ENCODE peak calls at places on chromosomes 1 and 21, in seven cellular contexts. H is GM12878, E is suprapubic skin, S is tibial nerve, L is transverse colon, F is ovary, N is A549. Z is an unnamed sample.
A peak's percentile ranks its signal among the peaks of the same experiment; 100 is the strongest.

GRCh38 chr21:17679002-17679600 is 66.4 kb upstream of the BTG3 start:
- DNase-seq in H (peak; percentile 48), L (no peak), S (peak; percentile 24), E (no peak), N (peak; percentile 14), F (no peak), Z (peak; percentile 56)

GRCh38 chr1:236320671-236321070 is 38.9 kb upstream of the ERO1B start:
- DNase-seq in H (no peak), E (no peak), L (no peak), F (no peak), S (no peak), N (no peak), Z (no peak)

GRCh38 chr1:211036701-211037494 is 97.0 kb downstream of the KCNH1 start:
- DNase-seq in E (no peak), N (peak; percentile 75), L (no peak), H (no peak), F (no peak), S (no peak), Z (no peak)

GRCh38 chr1:70874826-70875225 is 172.8 kb downstream of the PTGER3 start:
- DNase-seq in S (no peak), E (no peak), N (no peak), F (no peak), H (no peak), L (no peak), Z (no peak)

GRCh38 chr1:155008015-155008941 is 5.7 kb downstream of the ZBTB7B start:
- DNase-seq in L (peak; percentile 71), E (no peak), F (no peak), S (no peak), N (no peak), H (no peak), Z (no peak)

GRCh38 chr1:60345621-60346020 is 272.1 kb upstream of the C1orf87 start:
- DNase-seq in N (no peak), F (no peak), H (no peak), S (no peak), E (no peak), L (no peak), Z (no peak)

GRCh38 chr1:200206340-200206739 is 178.8 kb downstream of the NR5A2 start:
- DNase-seq in N (peak; percentile 43), E (no peak), L (no peak), F (no peak), H (no peak), S (no peak), Z (no peak)

GRCh38 chr1:53278294-53278693 is 40.0 kb upstream of the MAGOH start:
- DNase-seq in H (no peak), L (peak; percentile 66), F (peak; percentile 75), E (no peak), N (peak; percentile 65), S (peak; percentile 74), Z (peak; percentile 89)

GRCh38 chr21:34280389-34280795 is 83.4 kb upstream of the KCNE2 start:
- DNase-seq in E (peak; percentile 81), F (peak; percentile 72), N (no peak), H (no peak), L (peak; percentile 9), S (peak; percentile 29), Z (no peak)

GRCh38 chr1:185720633-185721272 is 13.4 kb upstream of the HMCN1 start:
- DNase-seq in E (no peak), S (peak; percentile 27), F (no peak), L (no peak), H (no peak), N (no peak), Z (no peak)

GRCh38 chr1:107467811-107468210 is 327.0 kb downstream of the NTNG1 start:
- DNase-seq in F (no peak), N (no peak), S (no peak), L (no peak), H (no peak), E (no peak), Z (no peak)

GRCh38 chr21:34582506-34583150 is 32.3 kb downstream of the RCAN1 start:
- DNase-seq in N (peak; percentile 8), F (no peak), E (no peak), H (no peak), L (no peak), S (no peak), Z (peak; percentile 17)

GRCh38 chr1:100400332-100400933 is 48.1 kb downstream of the CDC14A start:
- DNase-seq in E (no peak), F (no peak), N (no peak), S (peak; percentile 31), L (peak; percentile 43), H (no peak), Z (peak; percentile 12)

GRCh38 chr1:20343149-20343936 is 52.7 kb downstream of the VWA5B1 start:
- DNase-seq in S (no peak), F (peak; percentile 73), N (no peak), H (no peak), E (no peak), L (no peak), Z (peak; percentile 89)

GRCh38 chr1:63128562-63128961 is 193.8 kb upstream of the FOXD3 start:
- DNase-seq in H (no peak), F (no peak), L (no peak), S (no peak), E (no peak), N (no peak), Z (no peak)

GRCh38 chr1:225097175-225097574 is 167.7 kb downstream of the DNAH14 start:
- DNase-seq in F (no peak), N (no peak), L (no peak), H (no peak), S (no peak), E (no peak), Z (no peak)

GRCh38 chr21:26389971-26390641 is 183.0 kb downstream of the CYYR1 start:
- DNase-seq in F (no peak), L (no peak), N (peak; percentile 10), E (no peak), H (no peak), S (no peak), Z (no peak)

GRCh38 chr1:40630488-40631223 is 34.8 kb downstream of the RIMS3 start:
- DNase-seq in E (no peak), S (no peak), L (no peak), N (peak; percentile 10), H (no peak), F (no peak), Z (peak; percentile 72)
- TF ChIP-seq CTCF in E (no peak), S (no peak), L (no peak), N (peak; percentile 24), H (peak; percentile 48), F (no peak), Z (peak; percentile 47)

DNA sequence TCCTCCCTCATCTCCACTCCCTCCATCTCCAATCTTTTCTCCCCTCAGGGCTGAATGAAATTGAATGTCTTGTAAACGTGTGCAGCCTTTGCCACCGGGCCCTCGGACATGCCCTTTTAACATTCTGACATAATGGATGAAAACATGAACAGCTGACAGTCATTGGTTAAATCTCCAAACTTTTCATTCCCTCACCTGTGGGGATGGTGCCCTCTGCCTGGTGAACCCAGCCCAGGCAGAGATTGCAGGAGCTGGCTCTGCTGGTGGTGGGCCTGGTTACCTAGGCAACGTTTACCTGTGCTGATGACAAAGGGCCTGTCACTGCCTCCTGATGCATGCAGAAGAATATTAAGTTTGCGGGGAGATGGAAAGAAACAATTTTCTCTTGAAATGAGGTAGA is 21.3 kb downstream of the ST6GALNAC3 start:
- DNase-seq in F (no peak), S (no peak), H (no peak), N (no peak), E (no peak), L (no peak), Z (no peak)
- TF ChIP-seq EP300 in F (no peak), S (no peak), H (no peak), N (no peak), E (no peak), L (no peak), Z (no peak)

GRCh38 chr1:206963740-206964139 is 6.5 kb downstream of the FCAMR start:
- DNase-seq in E (no peak), H (no peak), S (no peak), N (no peak), F (no peak), L (peak; percentile 66), Z (no peak)
- TF ChIP-seq CTCF in E (no peak), H (no peak), S (no peak), N (no peak), F (no peak), L (no peak), Z (no peak)

GRCh38 chr1:165747632-165748452 is 20.8 kb downstream of the TMCO1 start:
- DNase-seq in E (no peak), N (no peak), L (peak; percentile 19), S (no peak), F (no peak), H (no peak), Z (no peak)
- TF ChIP-seq EP300 in E (no peak), N (no peak), L (no peak), S (no peak), F (no peak), H (no peak), Z (no peak)

GRCh38 chr1:151254217-151255213 is at the start of gene PSMD4:
- DNase-seq in S (peak; percentile 93), H (peak; percentile 96), F (peak; percentile 96), N (peak; percentile 99), L (peak; percentile 95), E (peak; percentile 98), Z (peak; percentile 97)

GRCh38 chr1:151255381-151255780 is 847 bp downstream of the PSMD4 start:
- DNase-seq in F (no peak), E (no peak), S (no peak), L (no peak), H (no peak), N (peak; percentile 12), Z (peak; percentile 9)

DNA sequence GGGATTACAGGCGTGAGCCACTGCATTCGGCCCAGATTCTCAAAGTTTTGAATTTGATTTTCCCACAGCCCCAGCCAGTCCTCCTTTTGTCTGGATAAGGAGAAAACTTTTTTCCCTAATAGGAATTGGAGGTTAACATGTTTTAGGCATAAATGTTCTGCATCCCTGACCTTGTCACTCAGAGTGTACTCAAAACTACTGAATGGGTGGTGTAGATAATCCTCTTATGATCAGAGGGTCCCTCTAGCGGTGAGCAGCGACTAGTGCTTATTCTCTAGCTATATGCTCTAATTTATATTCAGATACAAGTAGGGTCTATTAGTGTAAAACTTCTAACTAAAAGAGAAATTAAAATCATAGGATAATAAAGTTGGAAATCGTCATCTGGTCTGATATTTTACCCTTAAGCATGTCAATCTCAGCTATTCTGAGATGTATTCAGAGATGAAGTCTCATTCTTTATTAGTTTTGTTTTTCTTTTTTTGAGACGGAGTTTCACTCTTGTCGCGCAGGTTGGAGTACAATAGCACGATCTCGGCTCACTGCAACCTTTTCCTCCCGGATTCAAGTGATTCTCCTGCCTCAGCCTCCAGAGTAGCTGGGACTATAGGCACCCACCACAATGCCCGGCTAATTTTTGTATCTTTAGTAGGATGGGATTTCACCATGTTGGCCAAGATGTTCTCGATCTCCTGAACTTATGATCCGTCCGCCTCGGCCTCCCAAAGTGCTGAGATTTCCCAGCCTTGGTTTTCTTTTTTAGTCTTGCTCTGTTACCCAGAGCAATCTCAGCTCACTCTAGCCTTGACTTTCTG is 2.7 kb upstream of the PSMD4 start:
- DNase-seq in E (no peak), S (peak; percentile 87), L (peak; percentile 66), N (peak; percentile 82), H (no peak), F (peak; percentile 50), Z (peak; percentile 74)
- TF ChIP-seq CTCF in E (peak; percentile 63), S (peak; percentile 74), L (peak; percentile 79), N (peak; percentile 88), H (peak; percentile 81), F (peak; percentile 72), Z (peak; percentile 96)

GRCh38 chr1:182338806-182339370 is 52.7 kb downstream of the GLUL start:
- DNase-seq in S (no peak), H (no peak), L (no peak), F (no peak), N (no peak), E (no peak), Z (no peak)
- TF ChIP-seq EP300 in S (no peak), H (no peak), L (no peak), F (no peak), N (no peak), E (no peak), Z (no peak)